ENCODE peak calls at places on chromosomes 1 and 21, in eight cellular contexts. R is endodermal cell; I is stimulated activated CD8-positive, alpha-beta memory T cell treated with anti-CD3 and anti-CD28 coated beads, Interleukin-15, amount 100 ng/mL, for 4 hours; O is sigmoid colon; V is MCF 10A; E is lung; Z is naive thymus-derived CD8-positive, alpha-beta T cell; T is SK-N-DZ. C is an unnamed sample.

GRCh38 chr1:201448981-201449380 is 20.0 kb downstream of the PHLDA3 start:
- DNase-seq in R (peak; percentile 73), I (no peak), O (peak; percentile 80), V (no peak), E (no peak), Z (no peak), T (no peak), C (peak; percentile 26)

GRCh38 chr1:236502579-236502971 is 21.2 kb upstream of the LGALS8 start:
- DNase-seq in R (no peak), I (no peak), O (no peak), V (peak; percentile 54), E (no peak), Z (no peak), T (no peak), C (no peak)

GRCh38 chr1:92879316-92879968 is 47.6 kb downstream of the RPL5 start:
- DNase-seq in R (no peak), I (no peak), O (no peak), V (no peak), E (no peak), Z (no peak), T (no peak), C (no peak)

GRCh38 chr1:170660281-170660713 is 3.6 kb upstream of the PRRX1 start:
- DNase-seq in R (peak; percentile 66), I (no peak), O (no peak), V (no peak), E (no peak), Z (no peak), T (no peak), C (no peak)

GRCh38 chr1:208254862-208255261 is 10.7 kb upstream of the PLXNA2 start:
- DNase-seq in R (peak; percentile 2), I (no peak), O (no peak), V (peak; percentile 58), E (no peak), Z (no peak), T (no peak), C (no peak)

GRCh38 chr1:234710381-234710780 is 100.4 kb upstream of the IRF2BP2 start:
- DNase-seq in R (no peak), I (no peak), O (peak; percentile 48), V (no peak), E (no peak), Z (no peak), T (no peak), C (no peak)

GRCh38 chr1:36772837-36773495 is 261.3 kb downstream of the GRIK3 start:
- DNase-seq in R (no peak), I (no peak), O (no peak), V (no peak), E (no peak), Z (no peak), T (no peak), C (no peak)

GRCh38 chr1:88888755-88889154 is 2.6 kb downstream of the GTF2B start:
- DNase-seq in R (no peak), I (no peak), O (no peak), V (no peak), E (no peak), Z (peak; percentile 49), T (no peak), C (no peak)

GRCh38 chr1:175116903-175117302 is 49.3 kb downstream of the TNN start:
- DNase-seq in R (peak; percentile 56), I (no peak), O (no peak), V (no peak), E (no peak), Z (no peak), T (no peak), C (no peak)

GRCh38 chr1:9033363-9033762 is 7.1 kb upstream of the SLC2A7 start:
- DNase-seq in R (no peak), I (no peak), O (no peak), V (no peak), E (no peak), Z (no peak), T (no peak), C (no peak)

GRCh38 chr1:171257207-171258052 is 9.1 kb downstream of the FMO1 start:
- DNase-seq in R (no peak), I (no peak), O (peak; percentile 67), V (peak; percentile 98), E (no peak), Z (no peak), T (no peak), C (peak; percentile 47)

GRCh38 chr1:168365719-168366474 is 85.2 kb downstream of the TBX19 start:
- DNase-seq in R (no peak), I (no peak), O (no peak), V (no peak), E (no peak), Z (no peak), T (no peak), C (peak; percentile 19)

GRCh38 chr1:236451796-236452373 is 57.8 kb downstream of the EDARADD start:
- DNase-seq in R (peak; percentile 85), I (peak; percentile 1), O (no peak), V (peak; percentile 46), E (no peak), Z (no peak), T (no peak), C (peak; percentile 29)

GRCh38 chr21:42460391-42461184 is 35.4 kb downstream of the RSPH1 start:
- DNase-seq in R (peak; percentile 45), I (no peak), O (no peak), V (no peak), E (no peak), Z (peak; percentile 82), T (peak; percentile 38), C (peak; percentile 9)

GRCh38 chr1:240280560-240281322 is 189.1 kb downstream of the FMN2 start:
- DNase-seq in R (no peak), I (no peak), O (no peak), V (no peak), E (no peak), Z (no peak), T (no peak), C (no peak)

GRCh38 chr1:27097484-27097917 is 57.4 kb downstream of the SLC9A1 start:
- DNase-seq in R (peak; percentile 94), I (peak; percentile 33), O (peak; percentile 92), V (peak; percentile 86), E (peak; percentile 89), Z (peak; percentile 69), T (peak; percentile 63), C (peak; percentile 81)

GRCh38 chr1:56376188-56376984 is 203.0 kb downstream of the PLPP3 start:
- DNase-seq in R (peak; percentile 85), I (no peak), O (peak; percentile 83), V (peak; percentile 84), E (no peak), Z (no peak), T (no peak), C (no peak)

GRCh38 chr1:178629549-178630154 is 95.4 kb upstream of the RALGPS2 start:
- DNase-seq in R (no peak), I (no peak), O (no peak), V (no peak), E (no peak), Z (no peak), T (no peak), C (no peak)

GRCh38 chr1:217617120-217617519 is 13.8 kb downstream of the GPATCH2 start:
- DNase-seq in R (no peak), I (no peak), O (no peak), V (no peak), E (no peak), Z (no peak), T (no peak), C (no peak)

GRCh38 chr1:96366516-96366915 is 355.1 kb upstream of the PTBP2 start:
- DNase-seq in R (no peak), I (no peak), O (no peak), V (no peak), E (no peak), Z (no peak), T (peak; percentile 3), C (no peak)

GRCh38 chr1:225596736-225597135 is 56.2 kb downstream of the ENAH start:
- DNase-seq in R (no peak), I (no peak), O (no peak), V (no peak), E (no peak), Z (no peak), T (no peak), C (no peak)

GRCh38 chr1:204250428-204251030 is 36.7 kb upstream of the GOLT1A start:
- DNase-seq in R (no peak), I (no peak), O (no peak), V (no peak), E (no peak), Z (no peak), T (no peak), C (no peak)

GRCh38 chr1:177864530-177865305 is 105.1 kb downstream of the SEC16B start:
- DNase-seq in R (no peak), I (no peak), O (no peak), V (no peak), E (no peak), Z (no peak), T (no peak), C (peak; percentile 33)